ENCODE peak calls at places on chromosomes 5 and 9, in eight cellular contexts. B, D, Z, F, O, L, P and W are unnamed samples. For H3K4me1 and H3K36me3, the result is how much of the 10 kb centered on the place peaks cover.

GRCh38 chr9:113566011-113566711 is 102.6 kb downstream of the RGS3 start:
- DNase-seq in Z (no peak), F (no peak), P (peak), O (no peak), B (no peak), L (no peak), D (no peak), W (no peak)

GRCh38 chr9:69937358-69937757 is 106.3 kb upstream of the MAMDC2 start:
- DNase-seq in Z (no peak), O (no peak), D (no peak), L (peak), F (peak), B (no peak), P (no peak), W (no peak)

GRCh38 chr5:82356808-82357671 is 78.9 kb upstream of the RPS23 start:
- DNase-seq in B (no peak), Z (peak), D (peak), L (peak), O (peak), P (peak), F (peak), W (peak)

GRCh38 chr5:159657766-159658165 is 258.5 kb upstream of the ADRA1B start:
- DNase-seq in P (no peak), Z (no peak), L (no peak), D (no peak), F (no peak), O (no peak), B (no peak), W (no peak)

GRCh38 chr5:133273661-133274596 is 222.1 kb downstream of the HSPA4 start:
- DNase-seq in P (no peak), L (peak), D (peak), B (no peak), Z (no peak), F (peak), O (no peak), W (no peak)

GRCh38 chr9:16485575-16486321 is 384.7 kb downstream of the BNC2 start:
- DNase-seq in P (no peak), O (no peak), Z (no peak), L (no peak), B (no peak), F (no peak), D (no peak), W (no peak)

GRCh38 chr9:90326219-90326618 is 316.4 kb downstream of the DIRAS2 start:
- DNase-seq in B (no peak), O (no peak), F (peak), D (no peak), P (no peak), Z (no peak), L (no peak), W (no peak)

GRCh38 chr5:32074401-32074800 is 99.7 kb downstream of the GOLPH3 start:
- DNase-seq in D (peak), O (no peak), B (peak), Z (no peak), L (no peak), P (no peak), F (no peak), W (no peak)

DNA sequence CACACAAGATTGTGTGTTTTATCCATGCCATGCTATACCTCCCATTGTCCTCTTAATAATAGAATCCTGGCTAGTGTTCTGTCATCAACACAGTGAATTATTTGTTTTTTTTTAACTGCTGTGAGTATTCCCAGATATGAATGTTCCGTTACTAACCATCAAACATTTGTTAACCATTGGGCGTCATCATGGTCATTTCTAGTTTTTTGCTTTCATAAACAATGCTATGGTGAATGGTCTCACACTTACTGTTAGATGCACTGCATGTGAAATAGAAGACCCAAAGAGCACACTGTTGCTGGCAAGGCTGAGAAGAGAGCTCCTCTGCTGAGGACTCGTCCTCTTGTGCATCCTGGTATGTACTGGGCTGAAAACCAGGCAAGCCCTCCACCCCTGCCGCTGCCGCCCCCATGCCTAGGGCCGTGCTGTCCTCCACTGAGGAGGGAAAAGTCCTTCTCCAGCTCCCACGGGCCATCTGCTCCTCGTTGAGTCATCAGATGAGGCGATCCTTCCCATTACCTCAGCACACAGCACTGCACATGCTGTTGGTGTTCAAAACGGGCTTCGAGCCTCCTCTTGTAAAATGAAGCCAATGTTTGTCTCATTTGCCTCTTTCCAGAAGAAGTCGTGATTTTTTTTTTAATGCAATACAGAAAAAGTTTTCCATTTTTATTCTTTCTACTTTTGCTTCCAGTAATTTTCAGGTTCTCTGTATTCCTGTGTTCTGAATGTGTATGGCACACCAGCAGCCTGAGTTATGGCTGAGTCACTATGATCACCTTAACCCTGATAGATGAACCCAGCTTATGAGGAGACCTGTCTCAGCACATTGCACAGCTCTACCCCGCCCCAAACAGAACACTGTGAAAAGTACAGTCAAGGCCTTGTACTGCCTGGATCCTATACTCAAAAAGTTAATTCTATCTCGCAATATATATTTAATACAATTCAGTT is 219.0 kb downstream of the AOPEP start:
- DNase-seq in O (no peak), P (peak), B (no peak), F (peak), Z (peak), D (peak), L (peak), W (peak)
- H3K4me1 ChIP-seq in O (under half), P (under half), B (under half), F (under half), Z (under half), D (under half), L (under half), W (under half)

GRCh38 chr5:178210073-178210526 is 5.8 kb downstream of the HNRNPAB start:
- DNase-seq in Z (no peak), L (no peak), O (no peak), D (no peak), B (no peak), F (no peak), P (no peak), W (no peak)

GRCh38 chr5:178211095-178212048 is 7.0 kb downstream of the HNRNPAB start:
- DNase-seq in F (no peak), L (no peak), O (no peak), Z (no peak), D (no peak), P (no peak), B (no peak), W (no peak)

GRCh38 chr5:178207917-178208280 is 3.6 kb downstream of the HNRNPAB start:
- DNase-seq in Z (no peak), O (no peak), B (no peak), D (no peak), L (no peak), F (no peak), P (no peak), W (no peak)

GRCh38 chr5:178208540-178209227 is 4.4 kb downstream of the HNRNPAB start:
- DNase-seq in B (no peak), L (no peak), O (no peak), Z (no peak), P (no peak), D (no peak), F (no peak), W (no peak)

DNA sequence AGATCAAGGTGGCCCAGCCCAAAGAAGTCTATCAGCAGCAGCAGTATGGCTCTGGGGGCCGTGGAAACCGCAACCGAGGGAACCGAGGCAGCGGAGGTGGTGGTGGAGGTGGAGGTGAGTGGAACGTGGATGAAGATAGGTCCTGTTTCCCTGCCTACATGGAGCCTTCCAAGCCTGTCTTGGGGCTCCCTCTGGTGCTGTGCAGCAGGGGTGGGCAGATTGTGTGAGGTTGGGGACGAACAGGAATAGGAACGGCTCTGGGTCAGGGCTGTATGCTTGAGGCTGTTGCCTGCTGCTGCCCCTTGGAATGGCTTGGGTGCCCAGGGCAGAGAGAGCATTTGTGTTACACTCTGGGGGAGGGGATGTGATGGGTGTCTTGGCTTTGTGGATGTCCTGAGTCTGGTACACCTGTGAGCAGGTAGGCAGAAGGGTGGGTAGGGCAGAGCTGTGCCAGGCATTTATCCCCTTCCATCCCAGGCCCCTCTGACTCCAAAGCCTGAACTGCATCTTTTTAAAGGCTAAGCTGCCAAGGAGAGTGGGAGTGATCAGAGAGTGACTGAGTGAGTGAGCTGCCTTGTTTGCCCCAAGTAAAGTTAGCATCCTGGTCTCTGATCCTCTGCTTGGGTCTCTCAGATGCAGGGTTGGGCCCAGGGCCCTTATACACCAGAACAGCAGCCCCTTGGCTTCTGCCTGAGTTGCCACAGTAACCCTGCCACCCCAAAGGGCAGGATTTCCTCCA is 5.2 kb downstream of the HNRNPAB start:
- DNase-seq in Z (no peak), B (no peak), O (no peak), D (no peak), P (no peak), F (no peak), L (no peak), W (no peak)
- H3K36me3 ChIP-seq in Z (under half), B (half or more), O (half or more), D (under half), P (under half), F (half or more), L (half or more), W (under half)

DNA sequence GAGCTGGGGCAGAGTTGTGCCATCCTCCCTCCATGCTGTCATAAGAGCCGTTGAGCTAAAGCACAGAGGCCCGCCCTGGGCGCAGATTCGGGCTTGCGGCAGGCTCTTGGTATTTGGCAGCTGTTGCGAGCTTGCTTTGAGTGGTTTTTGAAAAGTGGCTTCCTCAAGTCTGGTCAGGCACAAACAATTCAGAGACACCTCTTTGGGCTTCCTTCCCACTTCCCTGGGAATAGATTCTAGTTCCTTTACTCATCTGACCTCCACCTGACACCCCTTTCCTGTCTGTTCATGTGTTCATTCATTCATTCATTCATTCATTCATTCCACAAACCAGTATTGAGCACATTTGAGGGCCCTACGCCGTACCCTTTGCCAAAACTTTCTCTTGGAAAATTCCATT is 27.4 kb downstream of the NCS1 start:
- DNase-seq in D (no peak), P (no peak), Z (no peak), F (peak), L (no peak), B (no peak), O (no peak), W (no peak)
- H3K4me1 ChIP-seq in D (under half), P (under half), Z (under half), F (under half), L (under half), B (under half), O (under half), W (under half)

DNA sequence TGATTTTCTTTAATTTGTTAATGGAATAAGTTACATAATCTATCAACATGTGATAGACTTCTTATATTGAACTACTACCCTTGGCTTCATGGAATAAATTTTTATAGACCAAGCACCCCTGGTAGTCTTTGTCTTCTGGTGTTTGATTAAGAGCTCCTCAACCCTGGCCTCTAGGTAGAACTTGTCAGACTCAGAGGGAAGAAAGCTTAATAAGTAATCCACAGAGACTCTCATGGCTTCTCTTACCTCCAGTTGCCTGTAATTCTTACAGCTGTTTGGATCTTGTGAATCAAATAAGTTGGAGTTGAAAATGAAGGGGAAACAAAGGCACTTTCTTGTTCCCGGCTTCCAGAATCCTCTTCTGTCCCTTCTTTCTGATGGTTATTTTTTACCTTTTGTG is 7.0 kb upstream of the GPR21 start:
- DNase-seq in P (no peak), L (no peak), D (no peak), O (no peak), Z (no peak), B (no peak), F (no peak), W (no peak)
- H3K36me3 ChIP-seq in P (under half), L (under half), D (under half), O (under half), Z (under half), B (under half), F (under half), W (under half)

DNA sequence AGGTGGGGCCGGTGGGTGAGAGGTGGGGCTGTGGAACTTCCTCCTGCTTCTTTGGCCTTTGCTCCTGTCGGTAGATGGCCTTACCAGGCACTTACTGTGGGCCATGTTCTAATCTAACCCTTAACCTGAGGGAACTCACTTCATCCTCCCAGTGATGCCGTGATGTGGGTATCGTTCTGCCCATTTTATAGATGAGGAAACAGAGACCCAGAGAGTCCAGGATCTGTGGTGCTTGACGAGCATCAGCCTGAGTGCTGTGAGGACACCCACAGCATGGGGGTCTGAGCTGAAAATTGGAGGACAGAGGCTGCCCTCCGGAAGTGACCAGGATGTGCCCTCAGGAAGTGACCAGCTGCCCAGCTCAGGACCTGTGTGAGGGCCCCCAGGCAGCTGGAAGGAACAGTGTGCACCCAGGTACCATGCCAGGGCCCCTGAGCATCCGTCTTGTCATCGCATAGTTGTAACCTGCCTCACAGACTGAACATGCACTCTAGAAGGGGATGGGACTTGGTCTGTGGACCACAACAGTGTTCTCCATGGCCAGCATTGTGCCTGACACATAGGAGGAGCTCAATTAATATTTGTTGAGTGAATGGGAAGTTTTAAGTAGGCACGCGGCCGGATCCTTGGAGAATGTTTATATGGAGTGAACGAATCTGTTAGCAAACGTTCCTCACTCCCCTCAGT is 8.5 kb downstream of the NEK6 start:
- DNase-seq in F (peak), D (no peak), L (no peak), P (no peak), B (no peak), Z (peak), O (no peak), W (no peak)
- H3K4me1 ChIP-seq in F (half or more), D (under half), L (under half), P (under half), B (under half), Z (half or more), O (under half), W (under half)

GRCh38 chr9:120568816-120569215 is 11.2 kb downstream of the CDK5RAP2 start:
- DNase-seq in O (no peak), Z (no peak), B (no peak), D (no peak), L (no peak), F (no peak), P (no peak), W (no peak)
- H3K36me3 ChIP-seq in O (under half), Z (under half), B (under half), D (under half), L (under half), F (under half), P (under half), W (under half)

DNA sequence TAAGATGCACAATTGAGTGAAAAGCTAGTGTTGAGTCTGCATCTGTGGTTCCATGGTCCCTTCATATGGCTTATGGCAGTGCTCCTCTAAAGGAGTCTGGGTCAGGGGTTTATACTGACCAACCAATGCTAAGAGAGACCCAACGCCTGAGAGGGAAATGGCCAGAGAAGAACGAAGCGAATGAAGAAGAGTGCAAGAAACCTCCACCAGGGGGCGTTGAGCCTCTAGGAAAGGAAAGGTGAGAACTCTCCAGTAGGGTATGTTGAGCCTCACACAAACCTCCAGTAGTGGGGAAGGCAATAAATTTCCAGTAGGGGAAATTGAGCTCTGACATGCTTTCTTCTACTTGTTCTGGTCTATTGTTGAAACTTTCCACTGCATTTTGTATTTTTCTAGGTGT is 470.6 kb downstream of the PRDM9 start:
- DNase-seq in O (no peak), P (no peak), Z (no peak), D (peak), F (no peak), B (no peak), L (peak), W (peak)
- H3K4me1 ChIP-seq in O (under half), P (under half), Z (under half), D (under half), F (under half), B (under half), L (under half), W (under half)